ENCODE peak calls at places on chromosomes 5 and 9, in five cellular contexts. V, R, O, U and P are unnamed samples.

GRCh38 chr5:111172504-111172903 is 51.7 kb upstream of the CAMK4 start:
- DNase-seq in U (no peak), O (no peak), R (no peak), V (no peak), P (no peak)

GRCh38 chr5:110968246-110969005 is 103.1 kb upstream of the TSLP start:
- DNase-seq in R (peak; percentile 7), U (no peak), V (no peak), O (no peak), P (no peak)

GRCh38 chr9:25418974-25419373 is 259.3 kb downstream of the TUSC1 start:
- DNase-seq in V (no peak), O (no peak), R (no peak), U (no peak), P (no peak)

GRCh38 chr9:122463828-122464632 is 13.7 kb downstream of the OR1J1 start:
- DNase-seq in R (no peak), U (no peak), V (no peak), O (no peak), P (no peak)

GRCh38 chr5:43572357-43572756 is 15.5 kb upstream of the PAIP1 start:
- DNase-seq in O (no peak), R (peak; percentile 38), V (no peak), U (peak; percentile 23), P (no peak)

GRCh38 chr5:167608708-167609272 is 682.7 kb upstream of the WWC1 start:
- DNase-seq in O (no peak), U (no peak), V (no peak), R (no peak), P (no peak)

GRCh38 chr5:8813180-8813579 is 732.7 kb downstream of the SEMA5A start:
- DNase-seq in V (no peak), O (no peak), R (no peak), U (no peak), P (no peak)

GRCh38 chr5:105581988-105582690 is 2019.5 kb upstream of the NUDT12 start:
- DNase-seq in V (no peak), U (no peak), O (no peak), R (no peak), P (no peak)

GRCh38 chr9:89427621-89428221 is 70.2 kb downstream of the SEMA4D start:
- DNase-seq in U (no peak), O (no peak), V (no peak), R (no peak), P (no peak)

GRCh38 chr9:129712595-129713524 is 40.0 kb downstream of the PTGES start:
- DNase-seq in R (peak; percentile 79), O (no peak), U (no peak), V (peak; percentile 84), P (peak; percentile 73)

GRCh38 chr9:89408628-89409101 is 89.2 kb downstream of the SEMA4D start:
- DNase-seq in U (no peak), O (no peak), V (no peak), R (no peak), P (no peak)

GRCh38 chr5:131959906-131960305 is 14.4 kb upstream of the MEIKIN start:
- DNase-seq in V (no peak), U (no peak), R (no peak), O (no peak), P (no peak)

GRCh38 chr5:134958755-134959154 is 9.0 kb upstream of the CATSPER3 start:
- DNase-seq in U (no peak), O (no peak), R (no peak), V (no peak), P (no peak)

GRCh38 chr9:98087420-98088354 is 31.2 kb downstream of the NANS start:
- DNase-seq in U (no peak), O (peak; percentile 72), R (peak; percentile 69), V (no peak), P (no peak)

GRCh38 chr5:61082516-61083280 is 79.6 kb downstream of the SMIM15 start:
- DNase-seq in V (no peak), O (no peak), U (no peak), R (peak; percentile 50), P (no peak)

GRCh38 chr5:77225531-77225930 is 15.1 kb downstream of the PDE8B start:
- DNase-seq in V (no peak), O (no peak), U (no peak), R (no peak), P (no peak)

GRCh38 chr9:11933926-11934325 is 759.3 kb upstream of the TYRP1 start:
- DNase-seq in U (no peak), V (no peak), O (no peak), R (peak; percentile 14), P (no peak)

GRCh38 chr9:93659044-93659836 is 82.9 kb downstream of the PHF2 start:
- DNase-seq in V (no peak), R (no peak), U (no peak), O (peak; percentile 13), P (peak; percentile 47)

GRCh38 chr9:710951-711745 is 130.3 kb upstream of the DMRT1 start:
- DNase-seq in O (no peak), R (no peak), U (no peak), V (no peak), P (peak; percentile 62)

GRCh38 chr9:130423272-130423671 is 21.5 kb upstream of the ASS1 start:
- DNase-seq in V (no peak), U (no peak), R (no peak), O (no peak), P (no peak)

GRCh38 chr5:87453801-87454200 is 41.1 kb upstream of the CCNH start:
- DNase-seq in O (no peak), R (no peak), V (no peak), U (no peak), P (no peak)

GRCh38 chr9:122386316-122386872 is 15.6 kb downstream of the PTGS1 start:
- DNase-seq in R (no peak), U (no peak), O (no peak), V (no peak), P (peak; percentile 54)

GRCh38 chr9:130245474-130245873 is 20.1 kb upstream of the HMCN2 start:
- DNase-seq in O (no peak), U (no peak), R (no peak), V (no peak), P (no peak)

GRCh38 chr9:114169029-114169939 is 13.9 kb downstream of the COL27A1 start:
- DNase-seq in O (peak; percentile 63), U (no peak), R (peak; percentile 85), V (no peak), P (no peak)

GRCh38 chr9:136484153-136485048 is 1.6 kb upstream of the SEC16A start:
- DNase-seq in O (no peak), V (no peak), U (peak; percentile 47), R (no peak), P (no peak)

GRCh38 chr5:93072831-93073459 is 508.1 kb downstream of the NR2F1-AS1 start:
- DNase-seq in R (peak; percentile 58), V (no peak), O (no peak), U (no peak), P (no peak)

GRCh38 chr9:17793713-17794622 is 215.1 kb downstream of the SH3GL2 start:
- DNase-seq in V (no peak), R (no peak), U (no peak), O (no peak), P (no peak)

DNA sequence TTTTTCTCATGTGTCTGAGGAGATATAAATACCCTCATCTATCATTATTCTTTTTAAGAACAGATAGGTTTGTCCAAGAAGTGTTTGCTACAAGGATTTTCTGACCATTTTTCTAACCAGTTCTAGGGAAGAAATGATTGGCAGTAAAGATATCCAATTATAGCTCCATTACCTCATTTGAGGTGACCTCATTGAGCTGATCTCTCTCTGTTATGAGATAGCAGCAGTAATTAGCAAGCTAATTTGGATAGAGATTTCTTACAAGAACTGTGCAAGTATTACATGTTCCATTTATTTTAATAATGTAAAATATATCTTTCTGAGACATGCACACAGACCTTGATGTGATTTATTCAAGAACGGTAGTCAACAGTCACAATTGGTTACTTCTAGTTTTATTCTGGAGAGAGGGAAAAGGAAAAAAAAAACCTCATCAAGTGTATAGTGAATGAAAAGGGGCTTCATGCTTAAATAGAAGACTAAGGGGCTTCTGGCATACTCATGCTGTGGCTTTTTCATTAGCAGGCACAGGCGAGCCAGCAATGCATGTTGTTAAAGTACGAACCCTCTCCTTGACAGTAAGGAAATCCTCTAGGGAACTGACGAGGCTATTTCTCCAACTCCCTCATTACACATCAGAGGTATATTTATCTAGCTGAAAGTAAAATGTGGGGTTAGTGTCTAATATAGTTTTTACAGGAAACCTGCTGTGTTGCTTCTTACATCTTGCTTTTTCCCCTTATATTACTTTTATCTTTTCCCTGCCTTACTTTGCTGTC is 127.3 kb downstream of the NUDT12 start:
- DNase-seq in O (no peak), V (no peak), R (no peak), U (no peak), P (no peak)
- H3K4me3 ChIP-seq in O (no peak overlapping the region), V (no peak overlapping the region), R (no peak overlapping the region), U (no peak overlapping the region), P (no peak overlapping the region)

DNA sequence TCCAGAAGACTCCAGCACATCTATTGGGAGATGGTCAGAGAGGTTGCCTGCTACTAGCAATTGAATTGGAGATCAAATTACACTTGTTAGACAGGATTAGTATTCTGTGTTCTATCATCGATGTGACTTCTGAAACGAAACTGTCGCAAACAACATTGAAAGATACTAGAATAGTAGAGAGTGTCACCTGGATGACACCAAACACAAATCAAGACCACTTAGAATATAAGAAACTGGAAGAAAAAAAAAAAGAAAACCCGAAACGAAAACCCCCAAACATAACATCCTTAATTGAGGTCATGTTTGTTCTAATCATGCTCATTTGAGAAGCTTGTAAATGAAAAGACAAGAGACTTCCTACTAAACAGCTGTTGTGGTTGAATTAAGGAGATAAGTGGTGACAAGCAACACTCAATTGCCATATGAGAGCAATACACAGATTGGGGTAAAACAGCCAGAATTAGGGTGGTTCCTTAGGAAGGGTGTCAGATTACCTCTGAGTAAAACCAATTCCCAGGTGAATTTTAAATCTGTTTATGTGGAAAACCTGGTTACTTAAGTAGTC is 97.6 kb downstream of the BASP1 start:
- DNase-seq in V (no peak), U (no peak), O (no peak), R (peak; percentile 22), P (no peak)
- TF ChIP-seq CTCF in V (no peak), U (no peak), O (no peak), R (no peak), P (no peak)

GRCh38 chr5:151196556-151197290 is 27.2 kb downstream of the CCDC69 start:
- DNase-seq in U (no peak), O (no peak), R (no peak), V (no peak), P (no peak)
- H3K4me3 ChIP-seq in U (no peak overlapping the region), O (no peak overlapping the region), R (no peak overlapping the region), V (no peak overlapping the region), P (no peak overlapping the region)

DNA sequence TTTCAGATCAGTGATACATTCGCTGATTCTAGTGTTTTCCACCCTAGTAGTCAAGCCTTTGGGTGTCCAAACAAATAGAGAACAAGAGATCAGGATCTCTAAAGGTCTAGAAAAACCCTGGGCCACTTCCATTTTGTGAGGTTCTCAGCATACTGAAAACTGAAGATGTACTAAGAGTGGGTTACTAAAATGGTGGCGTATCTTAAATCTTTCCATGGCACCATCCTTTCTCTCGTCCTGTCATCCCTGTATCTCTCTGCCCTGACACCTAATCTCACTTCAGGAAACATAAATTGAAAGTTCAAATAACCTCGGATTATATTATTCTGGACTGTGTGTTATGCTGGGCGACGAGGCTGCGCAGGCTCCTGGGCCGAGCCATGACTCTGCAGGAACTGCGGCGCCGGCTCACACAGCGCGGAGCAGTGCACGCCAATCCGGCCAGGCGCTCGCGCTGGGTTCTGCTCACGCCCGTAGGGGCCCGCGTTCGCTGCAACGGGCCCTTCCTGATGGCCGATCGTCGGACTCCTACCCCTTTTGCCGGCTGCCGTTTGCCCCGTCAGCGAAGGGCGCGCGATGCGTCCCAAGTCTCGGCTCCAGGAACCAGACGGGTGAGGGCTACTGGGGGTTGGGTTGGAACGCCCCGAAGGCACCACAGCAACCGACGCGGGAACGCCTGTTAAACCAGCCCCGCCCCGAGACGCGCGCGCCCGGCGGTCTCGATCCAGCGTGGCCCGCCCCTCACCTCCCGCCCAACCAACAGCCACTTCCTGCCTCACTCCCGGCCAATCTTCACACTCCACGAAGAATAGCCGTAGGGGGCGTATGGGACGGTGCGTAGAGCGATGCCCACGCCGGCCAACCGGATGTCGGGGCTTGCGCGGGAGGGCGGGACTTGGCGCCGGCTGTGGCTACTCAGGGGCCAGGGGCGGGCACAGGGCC is 503 bp upstream of the CANX start:
- DNase-seq in O (peak; percentile 99), V (peak; percentile 95), R (peak; percentile 99), U (peak; percentile 99), P (peak; percentile 99)
- TF ChIP-seq CTCF in O (no peak), V (no peak), R (no peak), U (no peak), P (no peak)